ENCODE peak calls at places on chromosomes 7 and 10, in four cellular contexts. N, X, Z and V are unnamed samples.

GRCh38 chr10:103776878-103777591 is 78.3 kb downstream of the SH3PXD2A start:
- DNase-seq in N (peak; percentile 49), X (peak; percentile 69), Z (no peak), V (no peak)

GRCh38 chr7:31423994-31424393 is 83.5 kb upstream of the NEUROD6 start:
- DNase-seq in N (no peak), X (no peak), Z (no peak), V (no peak)

GRCh38 chr10:36086976-36087726 is 445.1 kb upstream of the FZD8 start:
- DNase-seq in N (no peak), X (no peak), Z (no peak), V (no peak)

GRCh38 chr7:2609001-2609411 is 22.8 kb upstream of the TTYH3 start:
- DNase-seq in N (peak; percentile 38), X (no peak), Z (no peak), V (peak; percentile 16)

GRCh38 chr7:3605222-3605621 is 304.2 kb downstream of the SDK1 start:
- DNase-seq in N (no peak), X (no peak), Z (no peak), V (no peak)

GRCh38 chr10:28930520-28931495 is 253.5 kb downstream of the BAMBI start:
- DNase-seq in N (no peak), X (no peak), Z (peak; percentile 65), V (no peak)

GRCh38 chr10:123027861-123028260 is 19.1 kb downstream of the ACADSB start:
- DNase-seq in N (no peak), X (no peak), Z (no peak), V (no peak)

GRCh38 chr10:72074413-72075183 is 13.8 kb downstream of the SPOCK2 start:
- DNase-seq in N (no peak), X (no peak), Z (peak; percentile 31), V (no peak)

GRCh38 chr10:24906372-24906771 is 46.0 kb downstream of the PRTFDC1 start:
- DNase-seq in N (no peak), X (no peak), Z (no peak), V (no peak)

GRCh38 chr7:50412958-50413357 is 37.2 kb downstream of the FIGNL1 start:
- DNase-seq in N (no peak), X (no peak), Z (no peak), V (no peak)

GRCh38 chr7:8184241-8184640 is 77.7 kb downstream of the ICA1 start:
- DNase-seq in N (no peak), X (no peak), Z (no peak), V (no peak)

GRCh38 chr10:45419673-45420020 is 45.6 kb downstream of the ALOX5 start:
- DNase-seq in N (no peak), X (no peak), Z (no peak), V (no peak)

GRCh38 chr7:84232653-84233052 is 38.1 kb upstream of the SEMA3A start:
- DNase-seq in N (peak; percentile 69), X (no peak), Z (no peak), V (no peak)

GRCh38 chr10:97407211-97407951 is 6.2 kb upstream of the RRP12 start:
- DNase-seq in N (peak; percentile 85), X (no peak), Z (peak; percentile 76), V (peak; percentile 83)

GRCh38 chr10:64191304-64191703 is 670.1 kb downstream of the REEP3 start:
- DNase-seq in N (no peak), X (no peak), Z (no peak), V (no peak)

GRCh38 chr10:24908793-24909423 is 43.5 kb downstream of the PRTFDC1 start:
- DNase-seq in N (peak; percentile 75), X (no peak), Z (no peak), V (peak; percentile 89)

GRCh38 chr7:117949232-117949631 is 76.0 kb upstream of the CTTNBP2 start:
- DNase-seq in N (peak; percentile 69), X (no peak), Z (no peak), V (peak; percentile 81)

GRCh38 chr10:93841930-93842329 is 51.8 kb upstream of the SLC35G1 start:
- DNase-seq in N (no peak), X (no peak), Z (no peak), V (no peak)

GRCh38 chr10:43689618-43689954 is 40.9 kb upstream of the ZNF32 start:
- DNase-seq in N (no peak), X (peak; percentile 91), Z (peak; percentile 80), V (no peak)

GRCh38 chr7:28165971-28166955 is 14.3 kb downstream of the JAZF1 start:
- DNase-seq in N (peak; percentile 55), X (no peak), Z (no peak), V (peak; percentile 62)

GRCh38 chr10:22570733-22571430 is 143.5 kb downstream of the PIP4K2A start:
- DNase-seq in N (no peak), X (no peak), Z (no peak), V (no peak)

GRCh38 chr10:90181251-90181691 is 479.9 kb downstream of the KIF20B start:
- DNase-seq in N (no peak), X (no peak), Z (no peak), V (no peak)

GRCh38 chr10:79431422-79431821 is 14.0 kb downstream of the ZCCHC24 start:
- DNase-seq in N (no peak), X (peak; percentile 40), Z (no peak), V (no peak)

GRCh38 chr10:78963074-78964034 is 105.4 kb upstream of the ZMIZ1 start:
- DNase-seq in N (no peak), X (no peak), Z (no peak), V (no peak)

GRCh38 chr10:13614530-13615332 is 28.0 kb downstream of the PRPF18 start:
- DNase-seq in N (peak; percentile 53), X (no peak), Z (no peak), V (no peak)

GRCh38 chr7:92134271-92135099 is at the start of gene CYP51A1:
- DNase-seq in N (peak; percentile 94), X (peak; percentile 99), Z (peak; percentile 93), V (peak; percentile 87)

GRCh38 chr7:107453388-107453787 is 16.5 kb upstream of the GPR22 start:
- DNase-seq in N (no peak), X (no peak), Z (no peak), V (no peak)

GRCh38 chr7:19519443-19519977 is 189.3 kb downstream of the POLR1F start:
- DNase-seq in N (peak; percentile 46), X (no peak), Z (no peak), V (peak; percentile 60)

GRCh38 chr7:105808703-105809590 is 67.5 kb downstream of the ATXN7L1 start:
- DNase-seq in N (peak; percentile 42), X (no peak), Z (peak; percentile 63), V (peak; percentile 89)

GRCh38 chr10:133466683-133467275 is 13.0 kb downstream of the SCART1 start:
- DNase-seq in N (no peak), X (no peak), Z (no peak), V (no peak)

GRCh38 chr10:89793649-89794254 is 92.4 kb downstream of the KIF20B start:
- DNase-seq in N (peak; percentile 81), X (no peak), Z (no peak), V (peak; percentile 70)

GRCh38 chr7:25856056-25856780 is 295.8 kb upstream of the NFE2L3 start:
- DNase-seq in N (no peak), X (no peak), Z (no peak), V (no peak)

GRCh38 chr10:77700086-77700485 is 62.5 kb upstream of the KCNMA1 start:
- DNase-seq in N (peak; percentile 45), X (no peak), Z (no peak), V (no peak)

GRCh38 chr7:22860784-22861482 is 38.3 kb upstream of the TOMM7 start:
- DNase-seq in N (peak; percentile 48), X (no peak), Z (no peak), V (no peak)

GRCh38 chr10:79316671-79317431 is 30.4 kb upstream of the PPIF start:
- DNase-seq in N (no peak), X (peak; percentile 22), Z (peak; percentile 20), V (peak; percentile 38)

GRCh38 chr7:98214811-98215321 is 3.6 kb downstream of the BHLHA15 start:
- DNase-seq in N (no peak), X (peak; percentile 68), Z (peak; percentile 42), V (no peak)

GRCh38 chr10:127418536-127419168 is 130.5 kb upstream of the NPS start:
- DNase-seq in N (no peak), X (peak; percentile 49), Z (no peak), V (no peak)